ENCODE peak calls at places on chromosomes 4 and X, in six cellular contexts. H, T, V, C, J and E are unnamed samples.

GRCh38 chr4:31043382-31044062 is 323.4 kb downstream of the PCDH7 start:
- DNase-seq in H (no peak), T (no peak), V (no peak), C (no peak), J (no peak), E (no peak)

GRCh38 chr4:85787133-85787532 is 312.2 kb downstream of the ARHGAP24 start:
- DNase-seq in H (no peak), T (no peak), V (no peak), C (no peak), J (no peak), E (no peak)

GRCh38 chr4:1030559-1030958 is 19.1 kb downstream of the FGFRL1 start:
- DNase-seq in H (peak), T (no peak), V (no peak), C (no peak), J (no peak), E (no peak)

GRCh38 chrX:41333994-41334865 is at the start of gene DDX3X:
- DNase-seq in H (peak), T (no peak), V (peak), C (peak), J (peak), E (peak)

GRCh38 chr4:141576585-141577110 is 59.7 kb upstream of the IL15 start:
- DNase-seq in H (no peak), T (no peak), V (no peak), C (no peak), J (no peak), E (no peak)

GRCh38 chr4:163764569-163764968 is 270.1 kb downstream of the TMA16 start:
- DNase-seq in H (no peak), T (no peak), V (no peak), C (no peak), J (no peak), E (no peak)

GRCh38 chrX:153727108-153727931 is 2.7 kb downstream of the ABCD1 start:
- DNase-seq in H (no peak), T (no peak), V (no peak), C (no peak), J (peak), E (no peak)

GRCh38 chr4:13601060-13601459 is 26.5 kb downstream of the BOD1L1 start:
- DNase-seq in H (no peak), T (no peak), V (peak), C (no peak), J (no peak), E (no peak)

GRCh38 chr4:67545996-67546356 is 673 bp upstream of the CENPC start:
- DNase-seq in H (no peak), T (no peak), V (no peak), C (no peak), J (no peak), E (no peak)

GRCh38 chr4:145231906-145232700 is 51.7 kb upstream of the OTUD4 start:
- DNase-seq in H (no peak), T (no peak), V (no peak), C (no peak), J (no peak), E (no peak)

GRCh38 chr4:8336412-8337075 is 67.0 kb downstream of the HTRA3 start:
- DNase-seq in H (peak), T (no peak), V (no peak), C (no peak), J (no peak), E (no peak)

GRCh38 chr4:37467223-37467622 is 219.0 kb downstream of the RELL1 start:
- DNase-seq in H (no peak), T (no peak), V (no peak), C (no peak), J (no peak), E (no peak)

GRCh38 chr4:82125170-82125862 is 248.5 kb downstream of the HNRNPD start:
- DNase-seq in H (no peak), T (no peak), V (no peak), C (no peak), J (no peak), E (no peak)

DNA sequence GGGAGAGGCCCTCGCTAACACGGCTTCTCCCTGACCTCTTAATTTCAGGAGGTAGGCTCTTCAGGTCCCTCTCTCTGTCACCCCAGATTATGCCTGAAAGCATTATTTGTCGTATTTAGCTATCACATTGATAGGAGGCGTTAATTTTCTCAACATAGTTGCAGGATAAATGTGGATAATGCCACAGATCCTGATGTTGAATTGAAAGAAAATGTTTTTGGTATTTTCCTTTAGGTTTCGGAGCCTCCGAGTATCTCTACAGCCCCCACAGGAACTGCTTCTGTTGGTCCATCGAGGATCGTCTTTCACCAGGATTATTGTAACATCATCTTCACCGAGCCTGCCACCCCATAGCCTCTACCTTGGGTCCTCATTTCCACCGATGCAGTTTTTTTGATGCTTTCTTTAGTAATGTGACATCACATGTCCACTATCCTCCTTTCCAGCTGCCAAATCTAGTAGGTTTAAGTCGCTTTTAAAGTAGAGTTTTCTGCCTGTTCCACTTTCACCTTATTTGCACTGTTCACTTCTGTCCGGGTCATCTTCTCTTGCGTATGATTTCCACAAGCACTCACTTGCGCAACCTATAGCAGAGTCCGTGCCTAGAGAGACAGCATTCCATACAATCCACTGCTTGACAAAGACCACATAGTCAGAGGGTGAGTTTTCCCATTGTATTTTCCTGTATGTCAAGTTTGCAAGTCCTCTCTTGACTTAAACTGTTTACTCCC is 665 bp downstream of the TIGD2 start:
- DNase-seq in H (peak), T (no peak), V (no peak), C (no peak), J (peak), E (no peak)
- TF ChIP-seq POLR2A in H (no peak), T (no peak), V (no peak), C (no peak), J (peak), E (no peak)

GRCh38 chrX:107741318-107741813 is 34.2 kb downstream of the TSC22D3 start:
- DNase-seq in H (no peak), T (no peak), V (no peak), C (no peak), J (no peak), E (no peak)

GRCh38 chrX:107738272-107738671 is 37.3 kb downstream of the TSC22D3 start:
- DNase-seq in H (no peak), T (no peak), V (no peak), C (no peak), J (no peak), E (no peak)

GRCh38 chrX:107738768-107739167 is 36.8 kb downstream of the TSC22D3 start:
- DNase-seq in H (no peak), T (no peak), V (no peak), C (no peak), J (no peak), E (no peak)

GRCh38 chrX:107736781-107737531 is 38.6 kb downstream of the TSC22D3 start:
- DNase-seq in H (no peak), T (no peak), V (no peak), C (no peak), J (peak), E (no peak)

GRCh38 chrX:107739541-107739940 is 36.0 kb downstream of the TSC22D3 start:
- DNase-seq in H (no peak), T (no peak), V (no peak), C (no peak), J (no peak), E (no peak)
- TF ChIP-seq TAF1 in H (no peak), T (no peak), V (no peak), C (no peak), J (no peak), E (no peak)

GRCh38 chr4:6328526-6328925 is 58.9 kb downstream of the WFS1 start:
- DNase-seq in H (no peak), T (no peak), V (no peak), C (no peak), J (no peak), E (no peak)

GRCh38 chr4:6326312-6327060 is 56.8 kb downstream of the WFS1 start:
- DNase-seq in H (no peak), T (no peak), V (no peak), C (no peak), J (no peak), E (no peak)

GRCh38 chr4:6324999-6325790 is 55.5 kb downstream of the WFS1 start:
- DNase-seq in H (no peak), T (no peak), V (no peak), C (no peak), J (no peak), E (no peak)

GRCh38 chr4:6325791-6326290 is 56.2 kb downstream of the WFS1 start:
- DNase-seq in H (no peak), T (no peak), V (no peak), C (no peak), J (no peak), E (no peak)

GRCh38 chr4:6327220-6327917 is 57.7 kb downstream of the WFS1 start:
- DNase-seq in H (peak), T (peak), V (no peak), C (peak), J (peak), E (peak)
- TF ChIP-seq POLR2A in H (no peak), T (no peak), V (no peak), C (no peak), J (no peak), E (no peak)

GRCh38 chr4:73885570-73886230 is 16.5 kb downstream of the CXCL1 start:
- DNase-seq in H (peak), T (no peak), V (no peak), C (no peak), J (no peak), E (no peak)

DNA sequence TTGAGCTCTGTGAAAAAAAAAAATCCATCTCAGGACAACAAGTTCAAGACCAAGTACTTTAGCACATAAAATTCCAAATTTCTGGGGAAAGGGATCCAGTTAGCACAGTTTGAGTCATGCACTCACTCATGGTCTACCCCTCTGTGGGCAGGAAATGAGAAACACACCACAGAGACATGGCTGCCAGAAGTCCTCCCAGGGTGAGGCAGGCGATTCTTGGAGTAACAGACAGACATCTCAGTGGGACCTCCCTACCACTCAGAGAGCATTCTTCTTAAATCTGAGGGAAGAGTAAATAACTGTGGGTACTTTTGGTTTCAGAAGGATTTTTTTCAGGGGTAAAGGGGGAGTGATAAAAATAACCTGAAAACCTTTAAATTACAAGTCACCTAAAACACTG is 14.1 kb downstream of the CXCL1 start:
- DNase-seq in H (no peak), T (no peak), V (no peak), C (no peak), J (no peak), E (no peak)
- TF ChIP-seq TAF1 in H (no peak), T (no peak), V (no peak), C (no peak), J (no peak), E (no peak)

GRCh38 chrX:119236599-119237525 is 777 bp downstream of the PGRMC1 start:
- DNase-seq in H (peak), T (no peak), V (no peak), C (no peak), J (no peak), E (peak)
- TF ChIP-seq POLR2A in H (no peak), T (no peak), V (no peak), C (no peak), J (no peak), E (no peak)

GRCh38 chr4:24164054-24164453 is 274.2 kb upstream of the PPARGC1A start:
- DNase-seq in H (no peak), T (no peak), V (no peak), C (no peak), J (no peak), E (no peak)
- TF ChIP-seq TAF1 in H (no peak), T (no peak), V (no peak), C (no peak), J (no peak), E (no peak)

GRCh38 chr4:165327211-165328100 is at the start of gene MSMO1:
- DNase-seq in H (peak), T (peak), V (peak), C (peak), J (peak), E (peak)

GRCh38 chr4:165324918-165325304 is 2.6 kb upstream of the MSMO1 start:
- DNase-seq in H (no peak), T (no peak), V (no peak), C (no peak), J (no peak), E (no peak)

GRCh38 chr4:165326831-165327210 is 648 bp upstream of the MSMO1 start:
- DNase-seq in H (peak), T (no peak), V (no peak), C (no peak), J (peak), E (no peak)

GRCh38 chr4:165324203-165324917 is 3.1 kb upstream of the MSMO1 start:
- DNase-seq in H (no peak), T (no peak), V (no peak), C (no peak), J (no peak), E (no peak)

DNA sequence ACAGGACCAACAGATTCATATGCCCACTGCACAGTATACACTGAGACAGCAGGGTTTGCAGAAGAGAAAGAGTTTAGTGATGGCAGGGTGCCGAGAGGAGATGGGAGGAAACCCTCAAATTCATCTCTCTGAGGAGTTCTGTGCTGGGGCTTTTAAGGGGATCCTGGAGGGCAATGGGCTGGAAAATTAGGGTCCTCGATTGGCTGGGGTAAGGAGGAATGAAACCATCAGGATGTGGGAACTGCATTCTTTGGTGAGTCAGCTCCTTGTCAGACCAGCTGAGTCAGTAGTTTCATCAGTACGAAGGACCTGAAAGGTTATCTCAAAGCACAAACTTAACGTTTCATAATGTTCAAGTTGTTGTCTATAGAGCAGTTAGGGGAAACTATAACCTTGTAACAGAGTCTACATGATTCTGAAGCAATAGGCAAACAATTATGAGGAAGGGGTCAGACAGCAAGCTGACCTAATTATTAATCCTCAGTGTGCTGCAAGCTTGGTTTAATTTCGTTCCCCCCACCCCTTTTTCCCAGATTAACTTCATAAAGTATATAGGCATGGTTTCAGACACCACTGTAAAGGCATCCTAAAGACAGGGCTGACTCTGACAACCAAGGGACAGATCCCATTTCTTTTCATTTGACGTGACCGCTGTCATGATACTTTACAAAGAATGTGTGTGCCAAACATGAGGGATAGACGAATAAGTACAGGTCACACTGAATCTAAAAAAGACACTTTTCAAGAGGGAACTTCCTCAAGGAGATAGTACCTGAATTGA is 1.5 kb upstream of the MSMO1 start:
- DNase-seq in H (peak), T (no peak), V (no peak), C (no peak), J (peak), E (no peak)
- TF ChIP-seq POLR2A in H (no peak), T (no peak), V (no peak), C (no peak), J (no peak), E (no peak)

DNA sequence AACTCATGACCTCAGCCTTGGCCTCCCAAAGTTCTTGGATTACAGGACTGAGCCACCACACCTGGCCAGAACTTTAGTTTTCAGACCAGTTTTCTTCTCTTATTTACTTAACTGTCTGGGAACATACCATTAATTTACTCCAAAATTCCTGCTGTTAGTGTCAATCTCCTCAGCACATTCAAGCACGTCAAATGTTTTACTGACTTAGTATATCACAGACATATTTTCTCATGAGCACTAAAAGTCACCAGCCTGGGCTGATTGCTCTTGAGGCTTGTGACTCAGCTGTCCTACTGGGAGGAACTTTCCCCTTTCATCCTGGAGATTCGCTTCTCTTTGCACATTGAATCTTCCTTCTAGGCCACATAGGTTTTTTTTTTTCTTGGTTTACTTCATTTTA is 109.6 kb downstream of the PCDH18 start:
- DNase-seq in H (no peak), T (no peak), V (no peak), C (no peak), J (no peak), E (no peak)
- TF ChIP-seq TAF1 in H (no peak), T (no peak), V (no peak), C (no peak), J (no peak), E (no peak)

DNA sequence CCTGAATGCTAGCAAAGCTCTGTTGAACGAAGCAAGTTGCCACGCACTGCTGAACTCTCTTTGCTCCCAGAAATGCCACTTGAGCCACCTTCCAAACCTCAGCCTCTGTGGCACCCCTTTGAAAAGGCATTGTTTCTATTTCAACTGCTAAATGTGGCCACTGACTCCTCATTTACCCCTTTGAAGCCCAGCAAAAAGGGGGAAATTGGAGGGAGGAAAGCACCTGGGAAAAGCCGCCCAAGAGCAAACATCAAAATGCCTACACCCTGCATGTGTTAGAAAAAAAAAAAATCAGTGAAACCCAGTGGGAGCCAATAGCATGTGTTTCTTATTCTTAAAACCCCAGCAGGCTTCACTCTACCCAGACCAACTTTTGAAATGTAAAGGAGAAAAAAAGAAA is 383.6 kb downstream of the IDS start:
- DNase-seq in H (no peak), T (no peak), V (no peak), C (no peak), J (no peak), E (no peak)
- TF ChIP-seq POLR2A in H (no peak), T (no peak), V (no peak), C (no peak), J (no peak), E (no peak)